ENCODE peak calls at places on chromosomes 13 and 19, in five cellular contexts. G is NB4, B is uterus, T is endothelial cell of umbilical vein, V is AG04449. X is an unnamed sample.
A peak's percentile ranks its signal among the peaks of the same experiment; 100 is the strongest.

GRCh38 chr13:107812013-107812412 is 403.3 kb downstream of the LIG4 start:
- DNase-seq in G (no peak), B (no peak), T (no peak), V (no peak), X (no peak)

GRCh38 chr19:11554160-11554559 is 4.9 kb downstream of the ELOF1 start:
- DNase-seq in G (no peak), B (no peak), T (no peak), V (no peak), X (no peak)

GRCh38 chr19:3210347-3211017 is 14.0 kb upstream of the CELF5 start:
- DNase-seq in G (peak; percentile 57), B (peak; percentile 31), T (peak; percentile 40), V (no peak), X (no peak)

GRCh38 chr13:44421853-44422525 is 48.4 kb downstream of the SERP2 start:
- DNase-seq in G (no peak), B (no peak), T (no peak), V (no peak), X (no peak)

GRCh38 chr19:1567116-1567847 is 843 bp downstream of the MEX3D start:
- DNase-seq in G (no peak), B (peak; percentile 43), T (peak; percentile 33), V (no peak), X (no peak)

GRCh38 chr19:3494051-3494450 is 6.4 kb downstream of the DOHH start:
- DNase-seq in G (no peak), B (no peak), T (no peak), V (no peak), X (no peak)

GRCh38 chr13:37701972-37702371 is 103.4 kb upstream of the POSTN start:
- DNase-seq in G (no peak), B (peak; percentile 19), T (peak; percentile 51), V (peak; percentile 98), X (peak; percentile 90)

GRCh38 chr19:662207-662961 is 630 bp downstream of the RNF126 start:
- DNase-seq in G (peak; percentile 63), B (no peak), T (peak; percentile 36), V (no peak), X (no peak)

GRCh38 chr19:35260694-35261304 is 8.0 kb upstream of the USF2 start:
- DNase-seq in G (no peak), B (no peak), T (no peak), V (no peak), X (no peak)

GRCh38 chr19:32396046-32396652 is 9.4 kb upstream of the DPY19L3 start:
- DNase-seq in G (no peak), B (no peak), T (no peak), V (no peak), X (no peak)

GRCh38 chr13:20405691-20406090 is 120.0 kb downstream of the CRYL1 start:
- DNase-seq in G (no peak), B (no peak), T (no peak), V (no peak), X (no peak)

GRCh38 chr13:113609616-113610015 is 25.1 kb downstream of the TFDP1 start:
- DNase-seq in G (no peak), B (no peak), T (no peak), V (no peak), X (no peak)

GRCh38 chr13:50016421-50016820 is 1.2 kb downstream of the KCNRG start:
- DNase-seq in G (no peak), B (no peak), T (peak; percentile 47), V (peak; percentile 33), X (no peak)

GRCh38 chr13:99217461-99218101 is 16.9 kb downstream of the UBAC2 start:
- DNase-seq in G (no peak), B (no peak), T (no peak), V (no peak), X (no peak)

GRCh38 chr19:28454083-28454482 is 758.9 kb downstream of the UQCRFS1 start:
- DNase-seq in G (no peak), B (no peak), T (no peak), V (no peak), X (no peak)

GRCh38 chr19:12791345-12792047 is at the start of gene JUNB:
- DNase-seq in G (peak; percentile 98), B (peak; percentile 97), T (peak; percentile 98), V (no peak), X (peak; percentile 94)

GRCh38 chr19:43726736-43727592 is 11.1 kb downstream of the IRGC start:
- DNase-seq in G (peak; percentile 18), B (no peak), T (no peak), V (no peak), X (no peak)

GRCh38 chr13:42814868-42815267 is 33.5 kb downstream of the FAM216B start:
- DNase-seq in G (no peak), B (no peak), T (no peak), V (peak; percentile 67), X (peak; percentile 69)

DNA sequence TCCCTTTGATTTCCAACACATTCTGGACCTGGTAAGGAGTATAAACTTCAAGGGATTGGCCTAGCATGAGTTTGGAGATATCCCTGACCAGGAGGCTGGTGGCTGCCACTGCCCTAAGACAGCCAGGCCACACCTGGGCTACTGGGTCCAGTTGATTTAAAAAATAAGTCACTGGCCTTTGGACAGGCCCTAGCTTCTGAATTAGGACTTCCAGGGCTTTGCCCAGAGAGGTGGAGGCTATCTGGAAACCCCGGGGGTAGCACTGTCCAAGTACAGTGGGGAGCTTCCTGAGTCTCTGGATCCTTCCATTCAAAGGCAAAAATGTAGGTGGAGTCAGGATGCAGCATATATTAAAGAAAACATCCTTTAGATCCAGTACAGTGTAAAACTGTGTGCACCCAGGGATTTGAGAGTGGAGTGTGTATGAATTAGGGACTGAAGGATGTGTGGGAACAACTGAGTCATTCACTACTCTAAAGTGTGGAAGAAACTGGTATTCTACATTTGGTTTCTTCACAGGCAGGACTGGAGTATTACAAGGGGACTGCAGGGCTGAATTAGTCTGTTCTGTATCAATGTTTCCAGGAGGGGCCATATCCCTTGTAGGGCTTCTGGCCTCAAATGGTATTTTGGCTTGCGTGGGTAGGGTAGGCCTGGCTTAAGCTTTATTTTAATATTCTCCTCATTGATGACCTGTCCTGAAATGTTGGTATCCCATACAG is 14.8 kb upstream of the FCGBP start:
- DNase-seq in G (no peak), B (no peak), T (no peak), V (no peak), X (no peak)
- TF ChIP-seq CTCF in G (no peak), B (no peak), T (no peak), V (no peak), X (no peak)

GRCh38 chr19:16018801-16019551 is 57.3 kb upstream of the TPM4 start:
- DNase-seq in G (no peak), B (no peak), T (no peak), V (no peak), X (no peak)
- H3K4me3 ChIP-seq in G (no peak overlapping the region), B (no peak overlapping the region), T (no peak overlapping the region), V (no peak overlapping the region), X (no peak overlapping the region)

DNA sequence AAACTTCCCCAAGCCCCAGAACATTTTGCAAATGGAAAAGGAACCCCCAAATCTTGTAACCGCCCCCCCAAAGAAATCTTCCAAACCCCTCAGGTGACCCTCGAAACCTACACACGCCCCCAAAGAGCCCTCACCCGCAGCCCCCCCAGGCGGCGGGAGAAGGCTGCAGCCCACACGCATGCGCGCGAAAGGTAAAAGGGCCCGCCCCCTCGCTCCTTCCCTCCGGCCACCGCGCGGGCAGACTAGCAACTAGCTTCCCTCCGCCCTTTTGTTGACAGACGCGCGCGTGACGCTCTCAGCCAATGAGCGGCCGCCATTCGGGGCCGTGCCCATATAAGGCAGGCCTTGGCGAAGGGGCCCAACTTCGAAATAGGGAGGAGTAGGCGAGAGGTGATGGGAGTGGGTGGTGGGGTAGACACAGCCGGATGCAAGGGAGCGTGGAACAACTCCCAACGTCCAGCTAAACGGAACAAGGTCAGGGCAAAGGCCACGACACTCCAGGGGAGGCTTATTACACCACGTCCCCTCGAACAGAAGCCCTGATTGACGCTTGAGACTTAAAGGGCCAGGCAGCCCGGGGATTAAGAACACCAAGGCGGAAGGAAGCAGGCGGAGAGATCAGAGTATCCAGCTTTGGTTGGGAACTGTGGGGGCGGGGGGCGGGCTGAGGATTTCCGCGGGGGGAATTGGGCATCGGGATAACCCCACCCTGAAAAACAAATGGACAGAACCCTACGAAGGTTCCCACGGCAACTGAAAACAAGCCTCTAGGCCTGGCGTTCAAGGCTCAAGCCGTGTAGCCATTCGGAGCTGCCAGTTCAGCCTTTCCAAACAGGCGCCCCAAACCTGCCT is 13.3 kb downstream of the FBXO46 start:
- DNase-seq in G (peak; percentile 98), B (peak; percentile 99), T (peak; percentile 100), V (peak; percentile 88), X (peak; percentile 97)
- TF ChIP-seq CTCF in G (no peak), B (peak; percentile 42), T (peak; percentile 33), V (peak; percentile 9), X (peak; percentile 16)

DNA sequence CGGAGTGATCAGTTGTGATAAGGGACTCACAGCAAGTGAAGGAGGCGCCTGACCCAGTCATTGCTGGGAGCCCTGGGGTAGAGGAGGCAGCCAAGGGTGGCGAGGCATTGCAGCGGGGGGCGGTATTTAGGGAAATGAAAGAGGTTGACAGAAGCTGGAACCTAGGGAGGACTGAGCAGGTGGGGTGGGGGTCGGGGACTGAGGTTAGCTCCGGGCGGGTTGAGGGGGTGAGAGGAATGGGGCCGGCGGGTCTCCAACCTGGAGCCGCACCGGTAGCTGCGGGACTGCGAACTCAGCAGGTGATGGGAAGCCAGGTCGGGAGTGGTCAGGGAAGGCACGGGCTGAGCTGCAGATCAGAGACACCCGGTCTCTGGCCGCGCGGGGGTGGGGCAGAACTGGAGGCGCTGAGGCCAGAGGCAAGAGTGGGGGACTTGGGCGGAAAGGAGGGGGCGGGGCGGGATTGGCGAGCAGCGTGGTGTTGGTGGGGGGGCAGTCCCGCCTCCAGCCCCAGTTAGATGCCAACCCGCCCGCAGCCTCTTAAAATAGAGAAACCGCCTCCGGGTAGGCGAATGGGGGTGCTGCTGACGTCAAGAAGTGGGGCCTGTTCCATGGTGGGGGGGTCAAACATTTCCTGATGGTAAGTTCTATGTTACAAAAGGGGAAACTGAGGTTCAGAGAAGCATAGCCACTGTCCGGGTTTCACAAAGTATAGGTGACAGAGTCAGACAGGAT is 1.5 kb downstream of the MAST3 start:
- DNase-seq in G (no peak), B (no peak), T (no peak), V (no peak), X (no peak)
- H3K4me3 ChIP-seq in G (no peak overlapping the region), B (no peak overlapping the region), T (no peak overlapping the region), V (no peak overlapping the region), X (peak overlapping the region; percentile 22)

DNA sequence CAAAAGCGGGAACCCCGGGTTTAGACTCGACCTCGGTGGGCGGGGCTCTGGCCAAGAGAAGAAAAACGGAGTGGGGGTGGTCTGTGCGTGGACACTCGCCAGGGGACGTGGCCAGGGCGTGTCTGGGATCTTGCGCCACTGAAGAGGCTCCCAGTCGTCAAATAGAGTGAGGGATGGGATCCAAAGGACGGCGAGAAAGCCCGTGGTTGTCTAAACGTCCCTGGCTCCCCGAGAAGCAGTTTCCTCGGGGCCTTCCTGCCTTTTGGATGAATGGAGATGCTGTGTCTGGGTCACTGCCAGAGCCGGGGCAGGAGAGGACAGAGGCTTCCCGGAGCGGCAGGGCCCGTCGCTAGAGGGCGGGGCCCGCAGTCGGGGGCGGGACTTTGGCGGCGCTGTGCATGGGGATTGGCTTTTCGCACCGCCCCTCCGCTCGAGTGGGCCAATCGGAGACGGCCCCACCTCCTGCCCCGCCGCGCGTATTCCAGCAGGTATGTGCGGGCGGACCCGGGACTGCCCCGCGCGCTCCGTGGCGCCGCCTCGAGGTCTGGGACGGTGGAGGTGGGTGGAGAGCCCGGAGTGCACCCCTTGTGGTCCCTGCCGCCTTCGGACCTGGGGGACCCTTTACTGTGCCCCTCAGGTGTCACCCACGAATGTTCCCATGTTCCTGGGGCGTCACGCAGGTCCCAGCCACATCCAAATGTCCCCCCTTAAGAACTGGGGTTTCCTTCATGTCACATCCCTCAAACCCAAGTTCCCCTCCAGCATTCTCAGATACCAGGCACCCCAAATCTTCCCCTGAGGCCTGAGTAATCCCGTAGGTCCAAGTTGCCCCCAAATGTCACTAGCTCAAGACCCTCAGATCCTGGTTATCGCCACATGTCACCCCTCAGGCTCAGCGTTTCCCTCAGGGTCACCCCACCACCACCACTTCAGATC is 38.4 kb downstream of the ZSWIM4 start:
- DNase-seq in G (peak; percentile 31), B (peak; percentile 96), T (peak; percentile 91), V (no peak), X (peak; percentile 53)
- TF ChIP-seq CTCF in G (no peak), B (peak; percentile 46), T (peak; percentile 63), V (peak; percentile 46), X (peak; percentile 44)

GRCh38 chr19:46239193-46239767 is 9.7 kb downstream of the IGFL1 start:
- DNase-seq in G (no peak), B (no peak), T (no peak), V (no peak), X (no peak)
- H3K4me3 ChIP-seq in G (no peak overlapping the region), B (no peak overlapping the region), T (no peak overlapping the region), V (no peak overlapping the region), X (no peak overlapping the region)

X was measured in AG04450.